ENCODE peak calls at places on chromosome 6, in seven cellular contexts. T is iPS DF 6.9, K is cardiac fibroblast, H is hepatocyte, U is upper lobe of right lung, E is psoas muscle, V is GM04504. M is an unnamed sample.
A peak's percentile ranks its signal among the peaks of the same experiment; 100 is the strongest.

GRCh38 chr6:110589865-110590513 is 113.6 kb upstream of the SLC22A16 start:
- DNase-seq in K (no peak), H (no peak), E (no peak), V (no peak), T (no peak), U (no peak), M (no peak)

GRCh38 chr6:112831022-112831421 is 483.9 kb downstream of the RFPL4B start:
- DNase-seq in H (no peak), K (no peak), V (no peak), T (no peak), E (no peak), U (no peak), M (no peak)

GRCh38 chr6:88145298-88145963 is 20.7 kb downstream of the CNR1 start:
- DNase-seq in K (no peak), T (no peak), H (no peak), E (no peak), V (no peak), U (no peak), M (no peak)

GRCh38 chr6:17226269-17226668 is 54.9 kb upstream of the RBM24 start:
- DNase-seq in T (no peak), K (no peak), U (no peak), E (no peak), H (no peak), V (no peak), M (no peak)

GRCh38 chr6:92687278-92687677 is 732.1 kb downstream of the EPHA7 start:
- DNase-seq in H (no peak), V (no peak), K (no peak), T (no peak), U (no peak), E (no peak), M (no peak)

GRCh38 chr6:116667620-116668019 is 946 bp downstream of the ZUP1 start:
- DNase-seq in U (no peak), V (no peak), K (no peak), T (no peak), E (no peak), H (no peak), M (no peak)

GRCh38 chr6:36984581-36985383 is 1.2 kb downstream of the MTCH1 start:
- DNase-seq in U (peak; percentile 75), T (no peak), K (peak; percentile 80), E (peak; percentile 57), H (peak; percentile 76), V (peak; percentile 33), M (no peak)

GRCh38 chr6:36855750-36856149 is 16.5 kb upstream of the CPNE5 start:
- DNase-seq in T (no peak), V (no peak), E (no peak), K (no peak), H (no peak), U (no peak), M (peak; percentile 10)

GRCh38 chr6:145964948-145965366 is 799 bp upstream of the SHPRH start:
- DNase-seq in E (no peak), H (peak; percentile 10), V (no peak), K (no peak), U (no peak), T (no peak), M (no peak)

GRCh38 chr6:22036699-22037098 is 260.1 kb downstream of the PRL start:
- DNase-seq in K (no peak), U (no peak), E (no peak), H (no peak), T (no peak), V (no peak), M (peak; percentile 53)

GRCh38 chr6:11761744-11762620 is 16.6 kb downstream of the ADTRP start:
- DNase-seq in H (no peak), K (no peak), V (no peak), U (no peak), E (no peak), T (no peak), M (no peak)

GRCh38 chr6:143545976-143546547 is 34.5 kb upstream of the FUCA2 start:
- DNase-seq in H (no peak), U (no peak), T (no peak), E (no peak), K (peak; percentile 15), V (no peak), M (no peak)

GRCh38 chr6:100892693-100893092 is 11.6 kb upstream of the ASCC3 start:
- DNase-seq in E (no peak), U (no peak), V (no peak), K (no peak), T (no peak), H (no peak), M (peak; percentile 74)

GRCh38 chr6:90859612-90860011 is 272.7 kb upstream of the MAP3K7 start:
- DNase-seq in U (no peak), T (no peak), V (no peak), E (no peak), H (no peak), K (no peak), M (peak; percentile 26)

GRCh38 chr6:31581511-31582229 is 554 bp downstream of the LTB start:
- DNase-seq in E (no peak), V (no peak), T (no peak), K (no peak), U (no peak), H (peak; percentile 38), M (no peak)

GRCh38 chr6:29884261-29884660 is 56.6 kb downstream of the HLA-G start:
- DNase-seq in V (no peak), K (no peak), U (no peak), E (no peak), T (no peak), H (no peak), M (no peak)

GRCh38 chr6:144710207-144710606 is 425.1 kb downstream of the UTRN start:
- DNase-seq in T (no peak), V (peak; percentile 79), U (no peak), H (no peak), K (peak; percentile 79), E (no peak), M (peak; percentile 50)

GRCh38 chr6:107434812-107435211 is 24.6 kb downstream of the PDSS2 start:
- DNase-seq in U (no peak), T (no peak), K (no peak), H (no peak), E (no peak), V (no peak), M (no peak)

GRCh38 chr6:139262519-139263300 is 29.1 kb downstream of the TXLNB start:
- DNase-seq in T (no peak), E (no peak), U (no peak), K (no peak), V (no peak), H (no peak), M (no peak)

GRCh38 chr6:162364488-162364887 is 363.1 kb downstream of the PRKN start:
- DNase-seq in U (no peak), E (no peak), V (no peak), T (no peak), K (no peak), H (no peak), M (no peak)

GRCh38 chr6:140379919-140380318 is 1005.5 kb upstream of the CITED2 start:
- DNase-seq in H (peak; percentile 10), U (no peak), E (no peak), V (peak; percentile 58), T (no peak), K (no peak), M (no peak)

GRCh38 chr6:133610974-133611373 is 277.9 kb upstream of the TCF21 start:
- DNase-seq in E (no peak), H (no peak), K (peak; percentile 67), T (no peak), V (no peak), U (no peak), M (no peak)

GRCh38 chr6:41524634-41525011 is 21.6 kb upstream of the FOXP4 start:
- DNase-seq in V (no peak), H (no peak), U (no peak), E (no peak), T (no peak), K (no peak), M (no peak)

GRCh38 chr6:9248125-9248524 is 812.8 kb upstream of the SLC35B3 start:
- DNase-seq in K (no peak), T (no peak), U (no peak), H (no peak), V (no peak), E (no peak), M (peak; percentile 33)

GRCh38 chr6:37514377-37514776 is 14.7 kb upstream of the CCDC167 start:
- DNase-seq in E (no peak), T (no peak), U (no peak), K (no peak), V (no peak), H (no peak), M (no peak)